ENCODE peak calls at places on chromosomes 7 and 10, in eight cellular contexts. K, W, B, R, I, Y, H and G are unnamed samples.

GRCh38 chr7:28378574-28379149 is 33.7 kb upstream of the CREB5 start:
- DNase-seq in K (no peak), W (no peak), B (no peak), R (no peak), I (no peak), Y (no peak), H (no peak), G (no peak)

GRCh38 chr10:8129438-8129837 is 75.0 kb downstream of the GATA3 start:
- DNase-seq in K (no peak), W (no peak), B (no peak), R (no peak), I (no peak), Y (no peak), H (no peak), G (no peak)

GRCh38 chr10:129960493-129961273 is 3.4 kb downstream of the EBF3 start:
- DNase-seq in K (no peak), W (no peak), B (no peak), R (no peak), I (no peak), Y (no peak), H (no peak), G (no peak)

GRCh38 chr7:34096135-34096775 is 190.9 kb downstream of the BMPER start:
- DNase-seq in K (no peak), W (no peak), B (peak), R (peak), I (no peak), Y (peak), H (no peak), G (no peak)

GRCh38 chr7:111844904-111845662 is 282.8 kb upstream of the IMMP2L start:
- DNase-seq in K (no peak), W (no peak), B (no peak), R (no peak), I (no peak), Y (no peak), H (no peak), G (no peak)

GRCh38 chr7:148975896-148976295 is 52.4 kb downstream of the PDIA4 start:
- DNase-seq in K (peak), W (no peak), B (no peak), R (no peak), I (no peak), Y (no peak), H (no peak), G (no peak)

GRCh38 chr10:71729023-71729649 is 9.6 kb upstream of the C10orf105 start:
- DNase-seq in K (peak), W (no peak), B (peak), R (peak), I (peak), Y (no peak), H (peak), G (no peak)

GRCh38 chr10:14087585-14087984 is 243.1 kb downstream of the FRMD4A start:
- DNase-seq in K (no peak), W (no peak), B (no peak), R (no peak), I (no peak), Y (no peak), H (no peak), G (no peak)

GRCh38 chr10:59536151-59536550 is 173.5 kb downstream of the SLC16A9 start:
- DNase-seq in K (no peak), W (no peak), B (no peak), R (no peak), I (no peak), Y (no peak), H (no peak), G (no peak)

GRCh38 chr10:71371750-71372166 is 25.0 kb upstream of the CDH23 start:
- DNase-seq in K (no peak), W (no peak), B (no peak), R (peak), I (no peak), Y (no peak), H (no peak), G (peak)

GRCh38 chr10:78552261-78552811 is 516.4 kb upstream of the ZMIZ1 start:
- DNase-seq in K (no peak), W (no peak), B (peak), R (no peak), I (no peak), Y (peak), H (no peak), G (no peak)

GRCh38 chr10:125936331-125936730 is 40.0 kb downstream of the FANK1 start:
- DNase-seq in K (no peak), W (no peak), B (no peak), R (no peak), I (no peak), Y (no peak), H (no peak), G (no peak)

GRCh38 chr10:119319161-119319919 is 112.0 kb downstream of the GRK5 start:
- DNase-seq in K (no peak), W (no peak), B (no peak), R (no peak), I (no peak), Y (no peak), H (no peak), G (no peak)

GRCh38 chr7:135822396-135822795 is 73.8 kb upstream of the FAM180A start:
- DNase-seq in K (no peak), W (no peak), B (no peak), R (no peak), I (no peak), Y (no peak), H (no peak), G (no peak)

GRCh38 chr7:5218564-5219360 is 28.7 kb downstream of the WIPI2 start:
- DNase-seq in K (peak), W (no peak), B (no peak), R (no peak), I (no peak), Y (peak), H (no peak), G (peak)

GRCh38 chr7:1284743-1285458 is 52.2 kb downstream of the UNCX start:
- DNase-seq in K (peak), W (no peak), B (no peak), R (no peak), I (no peak), Y (no peak), H (no peak), G (no peak)

DNA sequence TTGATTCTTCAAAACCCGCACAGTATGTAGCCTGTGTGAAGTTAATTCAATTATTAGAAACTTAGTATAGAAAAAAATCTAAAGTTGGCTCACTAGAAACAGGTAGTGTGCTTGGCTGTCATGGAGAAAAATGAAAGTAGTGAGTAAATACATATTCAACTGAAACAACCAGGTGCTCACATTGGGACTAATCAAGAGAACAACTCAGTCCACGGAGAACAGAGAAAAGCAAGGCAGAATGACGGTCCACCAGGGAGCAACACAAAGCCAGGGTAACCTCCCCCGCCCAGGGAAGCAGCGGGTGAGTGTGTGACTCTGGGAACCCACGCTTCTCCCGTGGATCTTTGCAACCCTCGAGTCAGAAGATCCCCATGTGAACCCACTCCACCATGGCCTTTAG is 300.5 kb downstream of the SORCS1 start:
- DNase-seq in K (no peak), W (no peak), B (no peak), R (no peak), I (no peak), Y (no peak), H (no peak), G (no peak)
- TF ChIP-seq POLR2AphosphoS5 in K (no peak), W (no peak), B (no peak), R (no peak), I (no peak), Y (no peak), H (no peak), G (no peak)

GRCh38 chr7:100476903-100477870 is 1.8 kb downstream of the TSC22D4 start:
- DNase-seq in K (peak), W (no peak), B (no peak), R (peak), I (no peak), Y (no peak), H (no peak), G (no peak)

GRCh38 chr7:100477871-100478248 is 1.2 kb downstream of the TSC22D4 start:
- DNase-seq in K (no peak), W (no peak), B (no peak), R (no peak), I (no peak), Y (no peak), H (no peak), G (no peak)

GRCh38 chr7:100478966-100479660 is at the start of gene TSC22D4:
- DNase-seq in K (peak), W (peak), B (peak), R (peak), I (peak), Y (peak), H (peak), G (peak)

GRCh38 chr7:100475549-100475948 is 3.5 kb downstream of the TSC22D4 start:
- DNase-seq in K (peak), W (no peak), B (no peak), R (no peak), I (peak), Y (no peak), H (no peak), G (no peak)

GRCh38 chr7:100476108-100476780 is 2.8 kb downstream of the TSC22D4 start:
- DNase-seq in K (peak), W (no peak), B (no peak), R (no peak), I (no peak), Y (no peak), H (no peak), G (no peak)
- TF ChIP-seq POLR2AphosphoS5 in K (no peak), W (no peak), B (no peak), R (no peak), I (no peak), Y (no peak), H (no peak), G (no peak)

DNA sequence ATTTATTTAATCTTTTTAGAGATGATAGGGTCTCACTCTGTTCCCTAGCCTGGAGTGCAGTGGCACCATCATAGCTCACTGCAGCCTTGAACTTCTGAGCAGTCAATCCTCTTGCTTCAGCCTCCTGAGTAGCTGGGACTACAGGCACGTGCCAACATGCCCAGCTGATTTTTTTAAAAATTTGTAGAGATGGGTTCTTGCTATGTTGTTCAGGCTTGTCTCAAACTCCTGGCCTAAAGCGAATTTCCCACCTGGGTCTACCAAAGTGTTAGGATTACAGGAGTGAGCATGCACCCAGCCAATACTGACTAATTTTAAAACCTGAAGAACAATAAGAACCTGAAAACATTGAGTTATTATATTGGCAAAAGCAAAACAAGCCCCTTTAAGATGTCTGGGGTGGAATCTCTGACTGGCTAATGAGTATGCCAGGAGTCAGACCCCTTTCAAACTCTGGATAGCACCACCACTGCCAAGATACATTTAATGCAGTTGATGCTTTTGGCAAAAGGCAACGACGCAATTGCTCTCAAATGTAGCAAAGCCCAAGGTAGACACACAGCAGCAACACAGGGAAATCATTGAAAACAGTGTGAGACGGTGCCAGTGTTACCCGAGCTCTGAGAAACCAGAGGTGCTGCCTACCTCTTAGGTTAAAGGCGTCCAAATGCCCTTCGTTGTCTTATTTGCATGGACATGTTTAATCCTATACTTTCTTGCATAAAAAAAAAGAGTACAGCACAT is 40.7 kb upstream of the TOMM7 start:
- DNase-seq in K (no peak), W (no peak), B (no peak), R (no peak), I (no peak), Y (no peak), H (no peak), G (no peak)
- TF ChIP-seq POLR2AphosphoS5 in K (no peak), W (no peak), B (no peak), R (no peak), I (no peak), Y (no peak), H (no peak), G (no peak)

GRCh38 chr7:44080686-44081265 is 1.6 kb downstream of the POLM start:
- DNase-seq in K (peak), W (no peak), B (no peak), R (no peak), I (no peak), Y (no peak), H (no peak), G (no peak)

GRCh38 chr7:44083796-44084195 is 1.5 kb upstream of the POLM start:
- DNase-seq in K (peak), W (no peak), B (no peak), R (no peak), I (no peak), Y (no peak), H (no peak), G (no peak)

GRCh38 chr7:44081266-44081748 is 1.0 kb downstream of the POLM start:
- DNase-seq in K (peak), W (no peak), B (no peak), R (no peak), I (peak), Y (no peak), H (no peak), G (no peak)

GRCh38 chr7:44084695-44085094 is 2.4 kb upstream of the POLM start:
- DNase-seq in K (no peak), W (no peak), B (no peak), R (no peak), I (no peak), Y (no peak), H (no peak), G (no peak)

GRCh38 chr7:44082541-44083207 is 344 bp upstream of the POLM start:
- DNase-seq in K (peak), W (peak), B (peak), R (peak), I (peak), Y (peak), H (peak), G (peak)
- TF ChIP-seq POLR2AphosphoS5 in K (no peak), W (peak), B (peak), R (no peak), I (peak), Y (peak), H (no peak), G (no peak)

GRCh38 chr7:3915337-3915865 is 614.3 kb downstream of the SDK1 start:
- DNase-seq in K (no peak), W (no peak), B (no peak), R (no peak), I (no peak), Y (no peak), H (no peak), G (no peak)

GRCh38 chr7:3911685-3912084 is 610.6 kb downstream of the SDK1 start:
- DNase-seq in K (no peak), W (no peak), B (no peak), R (no peak), I (no peak), Y (no peak), H (no peak), G (no peak)

GRCh38 chr7:3914385-3914784 is 613.3 kb downstream of the SDK1 start:
- DNase-seq in K (no peak), W (no peak), B (no peak), R (no peak), I (no peak), Y (no peak), H (no peak), G (no peak)

GRCh38 chr7:3910041-3910440 is 609.0 kb downstream of the SDK1 start:
- DNase-seq in K (no peak), W (no peak), B (no peak), R (no peak), I (no peak), Y (no peak), H (no peak), G (no peak)

DNA sequence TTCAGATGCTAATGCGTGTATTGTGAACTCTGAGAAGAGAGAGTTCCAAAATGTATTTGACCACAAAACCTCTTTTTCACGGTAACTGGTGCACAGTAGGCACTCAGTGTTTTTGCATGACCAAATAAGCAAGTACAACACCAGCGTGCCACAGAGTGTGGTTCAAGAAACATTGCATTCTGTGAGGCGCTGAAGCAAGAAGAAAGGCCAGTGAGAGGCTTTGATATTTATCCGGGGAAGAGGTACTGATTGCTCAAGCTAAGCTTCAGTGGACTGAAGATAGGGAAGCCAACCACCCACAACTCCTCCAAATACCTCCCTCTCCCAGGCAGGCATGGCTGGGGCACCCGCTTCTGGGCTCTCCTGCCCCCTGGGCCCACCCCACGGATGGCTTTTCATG is 611.2 kb downstream of the SDK1 start:
- DNase-seq in K (no peak), W (no peak), B (no peak), R (no peak), I (no peak), Y (no peak), H (no peak), G (no peak)
- TF ChIP-seq POLR2AphosphoS5 in K (no peak), W (no peak), B (no peak), R (no peak), I (no peak), Y (no peak), H (no peak), G (no peak)

GRCh38 chr7:77388055-77388454 is 28.1 kb downstream of the GSAP start:
- DNase-seq in K (no peak), W (no peak), B (no peak), R (no peak), I (no peak), Y (no peak), H (no peak), G (no peak)

GRCh38 chr7:77382532-77382931 is 33.6 kb downstream of the GSAP start:
- DNase-seq in K (no peak), W (no peak), B (no peak), R (no peak), I (no peak), Y (no peak), H (no peak), G (no peak)

GRCh38 chr7:77383333-77383740 is 32.8 kb downstream of the GSAP start:
- DNase-seq in K (no peak), W (no peak), B (no peak), R (no peak), I (no peak), Y (no peak), H (no peak), G (no peak)

GRCh38 chr7:77391230-77391629 is 24.9 kb downstream of the GSAP start:
- DNase-seq in K (no peak), W (no peak), B (no peak), R (no peak), I (no peak), Y (no peak), H (no peak), G (no peak)

GRCh38 chr7:77386165-77386824 is 29.9 kb downstream of the GSAP start:
- DNase-seq in K (no peak), W (no peak), B (no peak), R (no peak), I (no peak), Y (no peak), H (no peak), G (no peak)
- TF ChIP-seq POLR2AphosphoS5 in K (no peak), W (no peak), B (no peak), R (no peak), I (no peak), Y (no peak), H (no peak), G (no peak)

GRCh38 chr7:103025341-103025740 is 49.3 kb downstream of the FBXL13 start:
- DNase-seq in K (no peak), W (no peak), B (no peak), R (no peak), I (peak), Y (no peak), H (no peak), G (no peak)
- TF ChIP-seq POLR2AphosphoS5 in K (no peak), W (no peak), B (no peak), R (no peak), I (peak), Y (no peak), H (no peak), G (no peak)

DNA sequence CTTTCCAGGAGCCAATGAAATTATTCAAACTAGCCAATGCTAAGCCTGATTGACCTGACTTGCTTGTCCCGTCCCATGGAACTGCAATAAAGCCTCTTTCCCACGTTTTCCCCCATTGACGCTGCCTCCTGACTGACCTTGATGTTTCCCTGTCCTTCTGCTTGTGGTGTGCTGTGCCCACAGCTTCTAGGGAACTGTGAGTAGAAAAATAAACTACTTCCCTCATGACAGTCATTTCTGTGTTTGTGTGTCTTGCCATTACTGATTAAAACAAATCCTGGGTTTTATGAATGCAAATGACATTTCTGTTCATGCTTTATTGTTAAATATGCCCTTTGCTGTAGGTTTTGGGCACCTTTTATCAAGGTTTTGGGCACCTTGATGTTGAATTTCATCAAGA is 91.3 kb upstream of the ABI1 start:
- DNase-seq in K (no peak), W (no peak), B (no peak), R (no peak), I (no peak), Y (no peak), H (no peak), G (no peak)
- TF ChIP-seq POLR2AphosphoS5 in K (no peak), W (no peak), B (no peak), R (no peak), I (no peak), Y (no peak), H (no peak), G (no peak)